ENCODE peak calls at places on chromosomes 1 and 21, in four cellular contexts. B is activated CD4-positive, alpha-beta T cell treated with anti-CD3 and anti-CD28 coated beads, Interleukin-2, amount 50 U/mL, for 48 hours; N is fibroblast of the aortic adventitia; S is activated T-cell treated with anti-CD3 and anti-CD28 coated beads for 1 hour. L is an unnamed sample.

GRCh38 chr1:93461236-93461635 is 13.3 kb downstream of the FNBP1L start:
- DNase-seq in B (no peak), N (no peak), S (no peak), L (no peak)

GRCh38 chr1:63615809-63616420 is 22.7 kb downstream of the PGM1 start:
- DNase-seq in B (peak; percentile 55), N (peak; percentile 88), S (peak; percentile 42), L (peak; percentile 49)

GRCh38 chr1:233080286-233080685 is 129.9 kb downstream of the NTPCR start:
- DNase-seq in B (no peak), N (no peak), S (no peak), L (no peak)

GRCh38 chr21:46005481-46005881 is 23.9 kb downstream of the COL6A1 start:
- DNase-seq in B (no peak), N (no peak), S (no peak), L (no peak)

GRCh38 chr1:106791041-106791440 is 265.4 kb upstream of the PRMT6 start:
- DNase-seq in B (no peak), N (no peak), S (no peak), L (no peak)

GRCh38 chr1:21541330-21541729 is 32.1 kb downstream of the ALPL start:
- DNase-seq in B (no peak), N (no peak), S (no peak), L (no peak)

GRCh38 chr1:152745289-152745704 is 12.5 kb upstream of the KPRP start:
- DNase-seq in B (no peak), N (peak; percentile 17), S (no peak), L (no peak)

GRCh38 chr21:45386728-45387371 is 18.1 kb upstream of the COL18A1 start:
- DNase-seq in B (no peak), N (peak; percentile 87), S (no peak), L (peak; percentile 67)

GRCh38 chr1:66311092-66311491 is 222.9 kb upstream of the SGIP1 start:
- DNase-seq in B (no peak), N (peak; percentile 43), S (no peak), L (no peak)

GRCh38 chr1:110668523-110668922 is 6.2 kb downstream of the KCNA3 start:
- DNase-seq in B (no peak), N (no peak), S (no peak), L (no peak)

GRCh38 chr1:165857046-165857801 is 29.8 kb downstream of the UCK2 start:
- DNase-seq in B (no peak), N (no peak), S (no peak), L (no peak)

GRCh38 chr1:12480748-12481362 is 137.2 kb downstream of the DHRS3 start:
- DNase-seq in B (peak; percentile 35), N (peak; percentile 95), S (no peak), L (peak; percentile 85)

GRCh38 chr1:246577720-246578106 is 11.5 kb downstream of the CNST start:
- DNase-seq in B (no peak), N (peak; percentile 36), S (no peak), L (no peak)

GRCh38 chr1:94790670-94791069 is 29.5 kb upstream of the SLC44A3 start:
- DNase-seq in B (no peak), N (no peak), S (no peak), L (no peak)

L was measured in HS-5.